ENCODE peak calls at places on chromosomes 3 and 15, in ten cellular contexts. One of them, this sample, is unnamed.

GRCh38 chr15:41988896-41989572 is 16.7 kb upstream of the EHD4 start:
- DNase-seq in suprapubic skin: no peak
- DNase-seq in GM12878: no peak
- DNase-seq in HepG2: no peak
- DNase-seq in lower leg skin: no peak
- DNase-seq in A549: no peak
- DNase-seq in GM12891: no peak
- DNase-seq in sigmoid colon: no peak
- DNase-seq in body of pancreas: no peak
- DNase-seq in heart left ventricle: no peak
- DNase-seq in this sample: no peak

GRCh38 chr3:155233213-155233612 is 60.3 kb downstream of the STRIT1 start:
- DNase-seq in GM12878: no peak
- DNase-seq in body of pancreas: peak; percentile 54
- DNase-seq in GM12891: no peak
- DNase-seq in A549: no peak
- DNase-seq in lower leg skin: peak; percentile 83
- DNase-seq in HepG2: no peak
- DNase-seq in suprapubic skin: no peak
- DNase-seq in sigmoid colon: peak; percentile 90
- DNase-seq in heart left ventricle: peak; percentile 65
- DNase-seq in this sample: no peak

GRCh38 chr3:12708584-12709192 is 44.8 kb upstream of the RAF1 start:
- DNase-seq in heart left ventricle: no peak
- DNase-seq in sigmoid colon: no peak
- DNase-seq in GM12878: no peak
- DNase-seq in suprapubic skin: no peak
- DNase-seq in lower leg skin: no peak
- DNase-seq in body of pancreas: peak; percentile 14
- DNase-seq in GM12891: no peak
- DNase-seq in A549: no peak
- DNase-seq in HepG2: no peak
- DNase-seq in this sample: no peak

GRCh38 chr15:65312400-65312916 is 8.0 kb downstream of the RNU5B-1 start:
- DNase-seq in A549: no peak
- DNase-seq in body of pancreas: no peak
- DNase-seq in GM12891: no peak
- DNase-seq in GM12878: no peak
- DNase-seq in lower leg skin: no peak
- DNase-seq in sigmoid colon: no peak
- DNase-seq in suprapubic skin: no peak
- DNase-seq in HepG2: peak; percentile 73
- DNase-seq in heart left ventricle: peak; percentile 56
- DNase-seq in this sample: no peak

GRCh38 chr3:119647177-119647576 is 13.2 kb downstream of the POPDC2 start:
- DNase-seq in HepG2: no peak
- DNase-seq in GM12891: no peak
- DNase-seq in heart left ventricle: peak; percentile 65
- DNase-seq in A549: no peak
- DNase-seq in suprapubic skin: no peak
- DNase-seq in sigmoid colon: no peak
- DNase-seq in body of pancreas: no peak
- DNase-seq in GM12878: no peak
- DNase-seq in lower leg skin: no peak
- DNase-seq in this sample: no peak

GRCh38 chr15:79071901-79072300 is 18.7 kb downstream of the RASGRF1 start:
- DNase-seq in A549: no peak
- DNase-seq in heart left ventricle: no peak
- DNase-seq in suprapubic skin: no peak
- DNase-seq in sigmoid colon: peak; percentile 73
- DNase-seq in GM12878: no peak
- DNase-seq in GM12891: no peak
- DNase-seq in body of pancreas: peak; percentile 18
- DNase-seq in HepG2: no peak
- DNase-seq in lower leg skin: peak; percentile 37
- DNase-seq in this sample: no peak

GRCh38 chr3:125129512-125129962 is 73.7 kb upstream of the HEG1 start:
- DNase-seq in lower leg skin: peak; percentile 74
- DNase-seq in A549: peak; percentile 38
- DNase-seq in HepG2: peak; percentile 59
- DNase-seq in sigmoid colon: peak; percentile 91
- DNase-seq in heart left ventricle: peak; percentile 38
- DNase-seq in suprapubic skin: no peak
- DNase-seq in GM12891: no peak
- DNase-seq in GM12878: no peak
- DNase-seq in body of pancreas: peak; percentile 65
- DNase-seq in this sample: peak; percentile 20

GRCh38 chr3:46359748-46360509 is 6.0 kb downstream of the CCR2 start:
- DNase-seq in HepG2: no peak
- DNase-seq in heart left ventricle: no peak
- DNase-seq in A549: no peak
- DNase-seq in suprapubic skin: no peak
- DNase-seq in sigmoid colon: no peak
- DNase-seq in GM12878: peak; percentile 68
- DNase-seq in body of pancreas: no peak
- DNase-seq in lower leg skin: no peak
- DNase-seq in GM12891: no peak
- DNase-seq in this sample: no peak

GRCh38 chr3:194685723-194686413 is at the start of gene FAM43A:
- DNase-seq in heart left ventricle: peak; percentile 96
- DNase-seq in body of pancreas: peak; percentile 80
- DNase-seq in sigmoid colon: peak; percentile 98
- DNase-seq in A549: peak; percentile 90
- DNase-seq in GM12891: peak; percentile 73
- DNase-seq in HepG2: peak; percentile 73
- DNase-seq in suprapubic skin: peak; percentile 96
- DNase-seq in GM12878: no peak
- DNase-seq in lower leg skin: peak; percentile 92
- DNase-seq in this sample: peak; percentile 25
- TF ChIP-seq POLR2A in heart left ventricle: peak; percentile 100
- TF ChIP-seq POLR2A in body of pancreas: peak; percentile 91
- TF ChIP-seq POLR2A in sigmoid colon: peak; percentile 99
- TF ChIP-seq POLR2A in A549: peak; percentile 99
- TF ChIP-seq POLR2A in GM12891: peak; percentile 99
- TF ChIP-seq POLR2A in HepG2: peak; percentile 79
- TF ChIP-seq POLR2A in suprapubic skin: peak; percentile 99
- TF ChIP-seq POLR2A in GM12878: peak; percentile 100
- TF ChIP-seq POLR2A in lower leg skin: no peak
- TF ChIP-seq POLR2A in this sample: peak; percentile 40

GRCh38 chr3:81989773-81990172 is 228.3 kb upstream of the GBE1 start:
- DNase-seq in lower leg skin: no peak
- DNase-seq in body of pancreas: no peak
- DNase-seq in suprapubic skin: no peak
- DNase-seq in sigmoid colon: no peak
- DNase-seq in HepG2: no peak
- DNase-seq in A549: no peak
- DNase-seq in GM12891: no peak
- DNase-seq in heart left ventricle: no peak
- DNase-seq in GM12878: no peak
- DNase-seq in this sample: no peak

GRCh38 chr3:81983382-81983781 is 221.9 kb upstream of the GBE1 start:
- DNase-seq in suprapubic skin: no peak
- DNase-seq in sigmoid colon: no peak
- DNase-seq in HepG2: no peak
- DNase-seq in A549: no peak
- DNase-seq in body of pancreas: no peak
- DNase-seq in GM12891: no peak
- DNase-seq in heart left ventricle: no peak
- DNase-seq in lower leg skin: no peak
- DNase-seq in GM12878: no peak
- DNase-seq in this sample: no peak

GRCh38 chr3:81989274-81989673 is 227.8 kb upstream of the GBE1 start:
- DNase-seq in suprapubic skin: no peak
- DNase-seq in HepG2: no peak
- DNase-seq in heart left ventricle: no peak
- DNase-seq in GM12891: no peak
- DNase-seq in A549: no peak
- DNase-seq in body of pancreas: no peak
- DNase-seq in GM12878: no peak
- DNase-seq in sigmoid colon: no peak
- DNase-seq in lower leg skin: no peak
- DNase-seq in this sample: no peak

GRCh38 chr3:81980566-81981494 is 219.4 kb upstream of the GBE1 start:
- DNase-seq in heart left ventricle: no peak
- DNase-seq in lower leg skin: no peak
- DNase-seq in GM12891: no peak
- DNase-seq in A549: no peak
- DNase-seq in body of pancreas: no peak
- DNase-seq in HepG2: no peak
- DNase-seq in GM12878: no peak
- DNase-seq in suprapubic skin: no peak
- DNase-seq in sigmoid colon: no peak
- DNase-seq in this sample: no peak

GRCh38 chr3:81985996-81986723 is 224.7 kb upstream of the GBE1 start:
- DNase-seq in sigmoid colon: no peak
- DNase-seq in body of pancreas: no peak
- DNase-seq in A549: peak; percentile 10
- DNase-seq in suprapubic skin: no peak
- DNase-seq in lower leg skin: no peak
- DNase-seq in GM12878: no peak
- DNase-seq in HepG2: peak; percentile 74
- DNase-seq in heart left ventricle: no peak
- DNase-seq in GM12891: no peak
- DNase-seq in this sample: no peak
- TF ChIP-seq POLR2A in sigmoid colon: no peak
- TF ChIP-seq POLR2A in body of pancreas: no peak
- TF ChIP-seq POLR2A in A549: no peak
- TF ChIP-seq POLR2A in suprapubic skin: no peak
- TF ChIP-seq POLR2A in lower leg skin: no peak
- TF ChIP-seq POLR2A in GM12878: no peak
- TF ChIP-seq POLR2A in HepG2: peak; percentile 61
- TF ChIP-seq POLR2A in heart left ventricle: no peak
- TF ChIP-seq POLR2A in GM12891: no peak
- TF ChIP-seq POLR2A in this sample: no peak

DNA sequence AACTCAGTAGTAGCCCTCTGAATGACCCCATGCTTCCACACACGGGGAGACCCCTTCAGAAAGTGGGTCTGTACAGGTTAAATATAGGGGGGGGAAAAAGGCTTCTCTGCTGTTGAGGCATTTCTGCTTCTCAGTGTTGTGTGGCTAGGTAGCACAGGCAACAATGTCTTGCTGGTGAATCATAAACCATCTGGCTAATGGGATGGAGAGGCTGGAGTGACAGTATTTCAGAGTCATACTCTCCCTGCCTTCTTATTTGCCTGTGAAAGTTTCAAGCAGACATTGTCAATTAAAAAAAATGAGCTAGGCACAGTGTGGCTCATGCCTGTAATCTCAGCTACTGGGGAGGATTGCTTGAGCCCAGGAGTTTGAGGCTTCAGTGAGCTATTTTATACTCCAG is 14.2 kb upstream of the FBXL22 start:
- DNase-seq in suprapubic skin: no peak
- DNase-seq in HepG2: no peak
- DNase-seq in lower leg skin: no peak
- DNase-seq in GM12878: no peak
- DNase-seq in sigmoid colon: no peak
- DNase-seq in A549: peak; percentile 34
- DNase-seq in GM12891: no peak
- DNase-seq in body of pancreas: no peak
- DNase-seq in heart left ventricle: no peak
- DNase-seq in this sample: no peak
- TF ChIP-seq POLR2A in suprapubic skin: no peak
- TF ChIP-seq POLR2A in HepG2: no peak
- TF ChIP-seq POLR2A in lower leg skin: no peak
- TF ChIP-seq POLR2A in GM12878: no peak
- TF ChIP-seq POLR2A in sigmoid colon: no peak
- TF ChIP-seq POLR2A in A549: no peak
- TF ChIP-seq POLR2A in GM12891: no peak
- TF ChIP-seq POLR2A in body of pancreas: no peak
- TF ChIP-seq POLR2A in heart left ventricle: no peak
- TF ChIP-seq POLR2A in this sample: no peak

GRCh38 chr15:66609876-66610275 is 44.1 kb upstream of the LCTL start:
- DNase-seq in HepG2: no peak
- DNase-seq in GM12891: no peak
- DNase-seq in sigmoid colon: no peak
- DNase-seq in lower leg skin: no peak
- DNase-seq in A549: no peak
- DNase-seq in body of pancreas: no peak
- DNase-seq in GM12878: no peak
- DNase-seq in heart left ventricle: no peak
- DNase-seq in suprapubic skin: no peak
- DNase-seq in this sample: no peak

GRCh38 chr15:66614456-66615174 is 48.8 kb upstream of the LCTL start:
- DNase-seq in sigmoid colon: no peak
- DNase-seq in suprapubic skin: no peak
- DNase-seq in A549: no peak
- DNase-seq in lower leg skin: no peak
- DNase-seq in heart left ventricle: no peak
- DNase-seq in GM12878: no peak
- DNase-seq in body of pancreas: no peak
- DNase-seq in HepG2: no peak
- DNase-seq in GM12891: no peak
- DNase-seq in this sample: no peak

GRCh38 chr15:66613743-66614142 is 47.9 kb upstream of the LCTL start:
- DNase-seq in sigmoid colon: no peak
- DNase-seq in body of pancreas: no peak
- DNase-seq in A549: no peak
- DNase-seq in GM12891: no peak
- DNase-seq in HepG2: no peak
- DNase-seq in heart left ventricle: no peak
- DNase-seq in lower leg skin: no peak
- DNase-seq in suprapubic skin: no peak
- DNase-seq in GM12878: no peak
- DNase-seq in this sample: no peak

GRCh38 chr15:66608159-66608558 is 42.4 kb upstream of the LCTL start:
- DNase-seq in sigmoid colon: no peak
- DNase-seq in lower leg skin: no peak
- DNase-seq in A549: no peak
- DNase-seq in GM12878: no peak
- DNase-seq in heart left ventricle: no peak
- DNase-seq in HepG2: no peak
- DNase-seq in GM12891: no peak
- DNase-seq in body of pancreas: no peak
- DNase-seq in suprapubic skin: no peak
- DNase-seq in this sample: no peak

DNA sequence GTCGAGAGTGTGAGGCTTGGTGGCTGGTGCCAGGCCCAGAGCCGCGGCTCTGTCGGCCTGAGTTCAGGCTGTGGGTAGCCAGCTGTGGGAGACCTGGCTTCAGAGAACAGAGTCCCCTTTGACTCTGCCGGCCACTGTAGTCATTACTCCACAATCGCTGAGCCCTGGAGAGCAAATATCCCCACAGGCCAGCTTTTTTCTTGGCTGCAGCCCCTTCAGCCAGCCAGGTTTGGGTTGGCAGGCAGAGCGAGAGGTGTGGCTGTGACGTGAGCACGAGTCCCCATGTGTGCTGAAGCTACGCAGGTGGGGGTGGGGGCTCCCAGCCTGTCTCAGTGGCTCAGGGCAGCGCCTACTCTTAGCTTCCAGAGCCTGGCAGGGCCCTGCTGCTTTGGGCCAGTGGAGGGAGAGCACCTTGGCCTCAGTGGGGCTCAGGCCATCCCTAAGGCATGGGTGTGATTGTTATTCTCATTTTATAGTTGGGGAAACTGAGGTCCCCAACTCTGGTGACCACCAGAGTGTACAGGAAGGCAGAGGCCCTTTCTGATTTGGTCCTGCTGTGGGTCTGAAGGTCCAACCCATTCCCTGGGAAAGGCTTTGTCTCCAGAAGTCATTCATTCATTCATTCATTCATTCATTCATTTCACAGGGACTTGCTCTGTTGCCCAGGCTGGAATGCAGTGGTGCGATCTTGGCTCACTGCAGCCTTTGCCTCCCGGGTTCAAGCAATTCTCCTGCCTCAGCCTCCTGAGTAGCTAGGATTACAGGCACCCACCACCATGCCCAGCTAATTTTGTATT is 45.7 kb upstream of the LCTL start:
- DNase-seq in sigmoid colon: no peak
- DNase-seq in A549: no peak
- DNase-seq in lower leg skin: no peak
- DNase-seq in heart left ventricle: no peak
- DNase-seq in body of pancreas: peak; percentile 92
- DNase-seq in HepG2: peak; percentile 81
- DNase-seq in GM12891: no peak
- DNase-seq in GM12878: no peak
- DNase-seq in suprapubic skin: no peak
- DNase-seq in this sample: no peak
- TF ChIP-seq POLR2A in sigmoid colon: no peak
- TF ChIP-seq POLR2A in A549: no peak
- TF ChIP-seq POLR2A in lower leg skin: no peak
- TF ChIP-seq POLR2A in heart left ventricle: no peak
- TF ChIP-seq POLR2A in body of pancreas: no peak
- TF ChIP-seq POLR2A in HepG2: no peak
- TF ChIP-seq POLR2A in GM12891: no peak
- TF ChIP-seq POLR2A in GM12878: no peak
- TF ChIP-seq POLR2A in suprapubic skin: no peak
- TF ChIP-seq POLR2A in this sample: no peak